ENCODE peak calls at places on chromosomes 4 and X, in seven cellular contexts. E, X, R, Q, O, N and S are unnamed samples.

GRCh38 chr4:123619326-123619725 is 222.7 kb downstream of the SPRY1 start:
- DNase-seq in R (no peak), X (no peak), N (no peak), O (no peak), E (no peak), Q (no peak), S (no peak)

GRCh38 chrX:2325076-2325784 is 175.5 kb downstream of the DHRSX start:
- DNase-seq in E (no peak), N (no peak), X (no peak), Q (peak; percentile 93), R (no peak), O (no peak), S (peak; percentile 82)

GRCh38 chr4:61468091-61468720 is 268.1 kb downstream of the ADGRL3 start:
- DNase-seq in N (no peak), O (no peak), E (peak; percentile 94), Q (no peak), R (no peak), X (peak; percentile 63), S (peak; percentile 57)

GRCh38 chr4:156576946-156577345 is 394.7 kb downstream of the PDGFC start:
- DNase-seq in X (no peak), E (no peak), N (no peak), R (no peak), O (no peak), Q (no peak), S (peak; percentile 24)

GRCh38 chrX:45850197-45850774 is 649.6 kb upstream of the DIPK2B start:
- DNase-seq in O (no peak), Q (no peak), X (no peak), E (peak; percentile 41), N (no peak), R (peak; percentile 11), S (no peak)

GRCh38 chr4:154485127-154485773 is 6.3 kb downstream of the DCHS2 start:
- DNase-seq in O (no peak), R (no peak), X (no peak), N (no peak), E (no peak), Q (no peak), S (no peak)

GRCh38 chr4:186915816-186916215 is 192.2 kb upstream of the FAT1 start:
- DNase-seq in O (no peak), R (peak; percentile 14), E (peak; percentile 72), X (no peak), N (no peak), Q (no peak), S (no peak)

GRCh38 chr4:165095291-165095690 is 17.4 kb downstream of the TMEM192 start:
- DNase-seq in E (no peak), X (no peak), Q (no peak), N (no peak), O (no peak), R (no peak), S (no peak)

GRCh38 chr4:120692964-120693363 is 229.6 kb downstream of the PRDM5 start:
- DNase-seq in N (no peak), R (peak; percentile 81), E (peak; percentile 91), O (no peak), Q (no peak), X (peak; percentile 67), S (no peak)

GRCh38 chr4:16464651-16465050 is 238.4 kb upstream of the TAPT1 start:
- DNase-seq in E (peak; percentile 2), N (no peak), O (no peak), X (no peak), Q (no peak), R (no peak), S (peak; percentile 13)

GRCh38 chr4:139777757-139778156 is 112.1 kb downstream of the MGST2 start:
- DNase-seq in O (no peak), R (no peak), N (no peak), X (no peak), Q (no peak), E (no peak), S (no peak)

GRCh38 chrX:3075959-3076358 is 34.7 kb downstream of the ARSF start:
- DNase-seq in X (no peak), Q (no peak), E (no peak), R (no peak), N (no peak), O (no peak), S (no peak)

GRCh38 chrX:17848545-17849265 is 12.4 kb downstream of the RAI2 start:
- DNase-seq in E (no peak), X (no peak), O (no peak), Q (no peak), N (no peak), R (no peak), S (no peak)

GRCh38 chrX:68440940-68441339 is 7.6 kb upstream of the OPHN1 start:
- DNase-seq in X (peak; percentile 28), N (no peak), O (no peak), R (peak; percentile 64), Q (no peak), E (peak; percentile 31), S (peak; percentile 38)

GRCh38 chr4:140600408-140600807 is 31.6 kb upstream of the UCP1 start:
- DNase-seq in O (no peak), E (no peak), R (no peak), X (no peak), N (no peak), Q (no peak), S (no peak)

GRCh38 chr4:3218824-3219760 is 29.9 kb upstream of the MSANTD1 start:
- DNase-seq in Q (peak; percentile 45), R (no peak), O (no peak), E (no peak), X (no peak), N (no peak), S (no peak)

GRCh38 chrX:24023972-24024664 is 2.9 kb downstream of the KLHL15 start:
- DNase-seq in E (no peak), O (peak; percentile 31), Q (no peak), N (no peak), R (peak; percentile 12), X (no peak), S (peak; percentile 38)

GRCh38 chr4:48909697-48910096 is 3.1 kb upstream of the OCIAD2 start:
- DNase-seq in R (peak; percentile 98), Q (peak; percentile 80), N (peak; percentile 20), E (peak; percentile 100), X (peak; percentile 93), O (no peak), S (no peak)

GRCh38 chrX:119240356-119240755 is 4.3 kb downstream of the PGRMC1 start:
- DNase-seq in E (peak; percentile 10), X (peak; percentile 69), O (no peak), R (peak; percentile 77), N (no peak), Q (no peak), S (peak; percentile 46)

GRCh38 chr4:3679071-3679825 is 86.9 kb upstream of the ADRA2C start:
- DNase-seq in N (no peak), E (no peak), O (no peak), R (no peak), Q (peak; percentile 59), X (no peak), S (no peak)